ENCODE peak calls at places on chromosomes 12 and 14, in five cellular contexts. G is astrocyte of the spinal cord, L is upper lobe of left lung, R is psoas muscle, Q is AG10803. I is an unnamed sample.

GRCh38 chr12:84763112-84763511 is 149.5 kb downstream of the SLC6A15 start:
- DNase-seq in G (peak; percentile 85), L (peak; percentile 21), R (no peak), Q (peak; percentile 96), I (no peak)

GRCh38 chr14:102492523-102492910 is 17.1 kb downstream of the ANKRD9 start:
- DNase-seq in G (no peak), L (no peak), R (peak; percentile 33), Q (no peak), I (no peak)

GRCh38 chr14:91368681-91369416 is 48.8 kb downstream of the CCDC88C start:
- DNase-seq in G (no peak), L (no peak), R (no peak), Q (no peak), I (no peak)

GRCh38 chr14:98705826-98706225 is 566.2 kb downstream of the BCL11B start:
- DNase-seq in G (no peak), L (no peak), R (no peak), Q (no peak), I (no peak)

GRCh38 chr14:63727231-63727735 is 582 bp downstream of the SGPP1 start:
- DNase-seq in G (peak; percentile 29), L (peak; percentile 43), R (peak; percentile 73), Q (peak; percentile 40), I (peak; percentile 64)

GRCh38 chr14:100607611-100607956 is 20.4 kb upstream of the BEGAIN start:
- DNase-seq in G (no peak), L (no peak), R (no peak), Q (no peak), I (peak; percentile 31)

GRCh38 chr14:64536488-64537245 is 3.9 kb upstream of the HSPA2 start:
- DNase-seq in G (peak; percentile 22), L (no peak), R (no peak), Q (peak; percentile 95), I (no peak)

GRCh38 chr12:98154850-98155249 is 360.5 kb upstream of the TMPO start:
- DNase-seq in G (peak; percentile 28), L (no peak), R (no peak), Q (no peak), I (no peak)

GRCh38 chr12:131586761-131587160 is 124.1 kb upstream of the SFSWAP start:
- DNase-seq in G (no peak), L (no peak), R (no peak), Q (no peak), I (no peak)

GRCh38 chr12:34401659-34402227 is 379.4 kb downstream of the ALG10 start:
- DNase-seq in G (no peak), L (peak; percentile 8), R (peak; percentile 41), Q (no peak), I (peak; percentile 1)

GRCh38 chr12:63815482-63815852 is 29.0 kb upstream of the SRGAP1 start:
- DNase-seq in G (no peak), L (no peak), R (no peak), Q (no peak), I (no peak)

GRCh38 chr12:79662046-79662811 is 28.5 kb downstream of the PAWR start:
- DNase-seq in G (no peak), L (no peak), R (no peak), Q (peak; percentile 33), I (no peak)

GRCh38 chr12:85279449-85280137 is 427 bp upstream of the ALX1 start:
- DNase-seq in G (peak; percentile 29), L (no peak), R (no peak), Q (no peak), I (peak; percentile 31)

GRCh38 chr12:43964022-43964421 is 128.1 kb downstream of the TMEM117 start:
- DNase-seq in G (no peak), L (no peak), R (no peak), Q (no peak), I (no peak)

GRCh38 chr14:94110552-94111181 is at the start of gene IFI27:
- DNase-seq in G (peak; percentile 17), L (peak; percentile 85), R (no peak), Q (peak; percentile 73), I (no peak)

GRCh38 chr14:101174522-101174838 is 271.0 kb upstream of the RTL1 start:
- DNase-seq in G (no peak), L (peak; percentile 47), R (no peak), Q (no peak), I (peak; percentile 7)

GRCh38 chr14:94001501-94002396 is 4.6 kb downstream of the CCDC197 start:
- DNase-seq in G (peak; percentile 65), L (peak; percentile 59), R (peak; percentile 75), Q (peak; percentile 68), I (peak; percentile 83)

GRCh38 chr12:79921786-79922185 is 13.1 kb downstream of the PPP1R12A start:
- DNase-seq in G (no peak), L (no peak), R (no peak), Q (no peak), I (no peak)

GRCh38 chr12:6765634-6766581 is at the start of gene PTMS:
- DNase-seq in G (peak; percentile 96), L (peak; percentile 74), R (peak; percentile 86), Q (peak; percentile 91), I (peak; percentile 70)

GRCh38 chr14:103006991-103007520 is 50.3 kb downstream of the CDC42BPB start:
- DNase-seq in G (no peak), L (no peak), R (no peak), Q (no peak), I (no peak)

GRCh38 chr12:56723889-56724659 is 1.0 kb downstream of the NACA start:
- DNase-seq in G (peak; percentile 65), L (peak; percentile 73), R (peak; percentile 81), Q (peak; percentile 87), I (no peak)

GRCh38 chr12:124680863-124681778 is 113.7 kb upstream of the NCOR2 start:
- DNase-seq in G (peak; percentile 75), L (no peak), R (peak; percentile 80), Q (peak; percentile 89), I (peak; percentile 86)

GRCh38 chr12:26032719-26033241 is 74.3 kb downstream of the RASSF8 start:
- DNase-seq in G (peak; percentile 42), L (no peak), R (no peak), Q (peak; percentile 96), I (no peak)

GRCh38 chr14:94100847-94101246 is 9.7 kb upstream of the IFI27 start:
- DNase-seq in G (peak; percentile 57), L (no peak), R (no peak), Q (peak; percentile 77), I (no peak)

GRCh38 chr12:88553941-88554658 is 26.2 kb downstream of the KITLG start:
- DNase-seq in G (peak; percentile 82), L (peak; percentile 23), R (no peak), Q (peak; percentile 98), I (no peak)

GRCh38 chr14:104107101-104107581 is 21.6 kb downstream of the ASPG start:
- DNase-seq in G (no peak), L (no peak), R (peak; percentile 38), Q (no peak), I (no peak)

GRCh38 chr12:132488127-132489077 is 1.5 kb upstream of the FBRSL1 start:
- DNase-seq in G (no peak), L (peak; percentile 55), R (peak; percentile 57), Q (no peak), I (no peak)

GRCh38 chr12:54701940-54702592 is 53.9 kb upstream of the DCD start:
- DNase-seq in G (peak; percentile 32), L (no peak), R (no peak), Q (peak; percentile 52), I (peak; percentile 52)

GRCh38 chr12:94057262-94058151 is 90.9 kb upstream of the PLXNC1 start:
- DNase-seq in G (no peak), L (no peak), R (no peak), Q (peak; percentile 43), I (no peak)

GRCh38 chr12:113664224-113664681 is 192.6 kb upstream of the LHX5 start:
- DNase-seq in G (no peak), L (no peak), R (no peak), Q (no peak), I (no peak)

GRCh38 chr12:18753481-18754117 is 15.7 kb downstream of the CAPZA3 start:
- DNase-seq in G (peak; percentile 23), L (peak; percentile 31), R (no peak), Q (no peak), I (no peak)

GRCh38 chr12:28884861-28885260 is 264.2 kb upstream of the FAR2 start:
- DNase-seq in G (no peak), L (no peak), R (no peak), Q (peak; percentile 52), I (no peak)

GRCh38 chr14:70886421-70887206 is 20.6 kb upstream of the PCNX1 start:
- DNase-seq in G (no peak), L (no peak), R (no peak), Q (no peak), I (no peak)

GRCh38 chr14:100824946-100825690 is 800 bp upstream of the MEG3 start:
- DNase-seq in G (no peak), L (no peak), R (no peak), Q (no peak), I (no peak)

GRCh38 chr12:54526800-54527630 is 22.4 kb upstream of the PDE1B start:
- DNase-seq in G (peak; percentile 3), L (no peak), R (no peak), Q (peak; percentile 14), I (peak; percentile 32)

GRCh38 chr12:112166051-112167015 is 41.0 kb downstream of the TRAFD1 start:
- DNase-seq in G (no peak), L (no peak), R (no peak), Q (no peak), I (no peak)

GRCh38 chr12:83763425-83763824 is 1076.7 kb downstream of the TMTC2 start:
- DNase-seq in G (no peak), L (no peak), R (no peak), Q (no peak), I (no peak)

GRCh38 chr12:51028126-51028810 is 2.1 kb upstream of the SLC11A2 start:
- DNase-seq in G (peak; percentile 43), L (peak; percentile 77), R (no peak), Q (peak; percentile 46), I (no peak)
- TF ChIP-seq CTCF in G (peak; percentile 29), L (peak; percentile 59), R (no peak), Q (peak; percentile 38), I (peak; percentile 49)

GRCh38 chr14:92603309-92604257 is 90.0 kb downstream of the RIN3 start:
- DNase-seq in G (peak; percentile 93), L (peak; percentile 40), R (no peak), Q (peak; percentile 75), I (no peak)
- TF ChIP-seq CTCF in G (peak; percentile 51), L (peak; percentile 34), R (no peak), Q (peak; percentile 14), I (no peak)

GRCh38 chr12:108616941-108617858 is 16.5 kb downstream of the SELPLG start:
- DNase-seq in G (no peak), L (peak; percentile 43), R (no peak), Q (peak; percentile 49), I (peak; percentile 91)
- TF ChIP-seq CTCF in G (no peak), L (no peak), R (no peak), Q (no peak), I (no peak)

DNA sequence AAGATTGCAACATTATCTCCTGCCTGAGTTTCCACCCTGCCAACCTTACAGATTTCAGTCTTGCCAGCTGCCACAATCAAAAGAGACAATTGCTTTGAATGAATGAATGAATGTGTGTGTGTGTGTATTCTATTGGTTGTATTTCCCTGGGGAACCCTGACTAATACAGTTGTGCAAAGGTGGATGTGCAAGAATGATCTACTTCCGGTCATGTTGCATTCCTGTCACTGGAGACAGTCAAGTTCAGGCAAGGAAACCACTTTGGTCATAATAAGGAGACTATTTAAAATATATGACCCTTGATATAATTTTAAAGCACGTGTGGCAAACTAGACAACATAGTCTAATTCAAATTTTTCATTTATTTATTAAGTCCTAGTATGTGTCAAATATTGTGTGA is 13.1 kb downstream of the RERG start:
- DNase-seq in G (no peak), L (no peak), R (no peak), Q (peak; percentile 31), I (no peak)
- TF ChIP-seq CTCF in G (peak; percentile 26), L (no peak), R (peak; percentile 36), Q (peak; percentile 51), I (no peak)